ENCODE peak calls at places on chromosomes 16 and 17, in ten cellular contexts. Y is spleen, W is neural progenitor cell, L is cardiac muscle cell, F is prostate gland, X is A549, M is tibial artery, Q is brain microvascular endothelial cell, I is endodermal cell, C is kidney. B is an unnamed sample.

GRCh38 chr17:28807925-28808641 is 34.5 kb downstream of the FAM222B start:
- DNase-seq in Y (no peak), W (no peak), L (no peak), F (peak), X (peak), M (no peak), Q (peak), I (peak), C (no peak), B (peak)

GRCh38 chr16:57530104-57530522 is 6.3 kb downstream of the CCDC102A start:
- DNase-seq in Y (peak), W (no peak), L (no peak), F (no peak), X (no peak), M (peak), Q (peak), I (peak), C (peak), B (peak)

GRCh38 chr17:75785770-75786538 is 1.3 kb downstream of the UNK start:
- DNase-seq in Y (peak), W (no peak), L (no peak), F (no peak), X (no peak), M (peak), Q (peak), I (no peak), C (no peak), B (peak)

GRCh38 chr17:4173771-4174170 is 30.8 kb downstream of the CYB5D2 start:
- DNase-seq in Y (peak), W (no peak), L (no peak), F (no peak), X (no peak), M (no peak), Q (no peak), I (no peak), C (no peak), B (no peak)

GRCh38 chr16:86752582-86753175 is 174.3 kb downstream of the FOXL1 start:
- DNase-seq in Y (peak), W (no peak), L (no peak), F (no peak), X (no peak), M (peak), Q (no peak), I (no peak), C (no peak), B (no peak)

GRCh38 chr16:50282010-50282538 is 15.7 kb downstream of the ADCY7 start:
- DNase-seq in Y (peak), W (no peak), L (no peak), F (peak), X (no peak), M (peak), Q (peak), I (no peak), C (peak), B (no peak)

GRCh38 chr17:79666111-79666510 is 55.3 kb upstream of the RBFOX3 start:
- DNase-seq in Y (no peak), W (no peak), L (no peak), F (no peak), X (no peak), M (peak), Q (no peak), I (peak), C (no peak), B (no peak)

GRCh38 chr17:30224419-30224960 is 11.0 kb downstream of the SLC6A4 start:
- DNase-seq in Y (peak), W (no peak), L (no peak), F (no peak), X (no peak), M (no peak), Q (no peak), I (no peak), C (no peak), B (no peak)

GRCh38 chr16:4136229-4136813 is 20.1 kb upstream of the ADCY9 start:
- DNase-seq in Y (no peak), W (no peak), L (no peak), F (peak), X (no peak), M (no peak), Q (no peak), I (peak), C (peak), B (no peak)

GRCh38 chr16:17921357-17921978 is 415.1 kb downstream of the NPIPA8 start:
- DNase-seq in Y (no peak), W (peak), L (peak), F (peak), X (no peak), M (no peak), Q (no peak), I (peak), C (no peak), B (no peak)

GRCh38 chr17:55159251-55159650 is 105.5 kb upstream of the HLF start:
- DNase-seq in Y (no peak), W (no peak), L (no peak), F (no peak), X (no peak), M (no peak), Q (no peak), I (no peak), C (no peak), B (no peak)

GRCh38 chr16:50195276-50195675 is 42.2 kb downstream of the TENT4B start:
- DNase-seq in Y (no peak), W (no peak), L (no peak), F (no peak), X (no peak), M (no peak), Q (no peak), I (no peak), C (no peak), B (peak)

GRCh38 chr16:79500305-79500704 is 100.2 kb downstream of the MAF start:
- DNase-seq in Y (no peak), W (no peak), L (no peak), F (no peak), X (no peak), M (no peak), Q (no peak), I (no peak), C (no peak), B (no peak)

GRCh38 chr17:73230088-73230487 is 31.6 kb downstream of the CPSF4L start:
- DNase-seq in Y (no peak), W (no peak), L (no peak), F (no peak), X (no peak), M (no peak), Q (no peak), I (peak), C (no peak), B (no peak)

GRCh38 chr16:54944002-54944401 is 13.3 kb downstream of the IRX5 start:
- DNase-seq in Y (no peak), W (no peak), L (no peak), F (no peak), X (no peak), M (no peak), Q (no peak), I (no peak), C (no peak), B (peak)

DNA sequence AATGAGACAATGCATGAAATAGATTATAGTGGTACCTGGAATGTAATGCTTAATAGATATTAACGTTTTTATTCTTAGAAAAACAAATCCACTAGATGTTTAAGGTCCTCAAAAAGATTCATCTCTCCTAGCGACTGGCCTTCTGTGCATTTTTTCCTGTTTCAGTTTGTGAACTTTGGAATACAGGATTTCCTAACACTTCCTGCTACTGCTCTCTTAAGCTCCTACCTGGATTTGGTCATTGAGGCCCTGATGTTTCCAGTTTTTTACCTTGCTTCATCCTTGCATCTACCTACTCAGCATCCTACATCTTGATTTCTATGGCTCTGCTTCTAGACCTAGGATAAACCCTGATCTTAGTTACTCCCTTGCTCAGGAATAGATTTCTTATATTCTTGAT is 188.4 kb downstream of the ABCC12 start:
- DNase-seq in Y (no peak), W (no peak), L (no peak), F (no peak), X (no peak), M (no peak), Q (no peak), I (no peak), C (no peak), B (no peak)
- TF ChIP-seq CTCF in Y (no peak), W (no peak), L (no peak), F (no peak), X (no peak), M (no peak), Q (no peak), I (no peak), C (no peak), B (no peak)

DNA sequence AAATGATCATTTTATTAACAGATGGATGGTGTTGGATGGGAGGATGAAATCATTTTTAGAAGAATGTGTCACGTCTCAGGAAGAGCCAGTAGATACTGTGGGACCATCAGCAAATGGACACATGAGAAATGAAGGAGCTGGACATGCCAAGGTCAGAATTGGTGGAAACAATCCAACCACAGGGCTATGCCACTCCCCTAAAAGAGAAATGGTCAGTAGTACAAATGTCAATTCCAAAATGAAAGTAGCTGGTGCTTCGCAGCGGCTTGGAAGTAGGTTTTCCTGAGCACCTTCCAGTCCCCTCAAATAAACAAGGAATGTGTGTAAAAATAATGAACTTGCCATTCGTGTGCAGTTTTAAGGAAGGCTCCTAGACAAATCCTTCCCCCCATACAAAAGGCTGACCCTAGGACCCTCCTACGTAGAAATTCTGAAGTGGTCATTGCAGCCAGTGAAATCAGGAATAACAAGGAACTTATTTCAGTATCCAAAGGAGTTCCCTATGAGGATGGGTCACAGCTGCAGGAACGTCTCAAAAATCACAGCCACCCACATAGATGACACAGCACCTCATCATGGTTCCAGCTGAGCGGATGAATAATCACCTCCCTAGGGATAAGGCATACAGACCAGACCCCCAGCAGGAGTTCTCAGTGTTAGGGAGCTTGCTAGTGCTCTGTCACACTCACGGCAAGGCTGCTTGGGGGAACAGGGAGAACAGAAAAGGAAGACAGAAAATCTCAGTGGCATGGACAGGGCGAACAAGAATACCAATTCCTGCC is 239.2 kb downstream of the HS3ST3A1 start:
- DNase-seq in Y (no peak), W (peak), L (no peak), F (no peak), X (no peak), M (no peak), Q (peak), I (peak), C (no peak), B (peak)
- H3K4me3 ChIP-seq in Y (no peak), W (no peak), L (no peak), F (no peak), X (no peak), M (no peak), Q (peak), I (no peak), C (no peak), B (no peak)

DNA sequence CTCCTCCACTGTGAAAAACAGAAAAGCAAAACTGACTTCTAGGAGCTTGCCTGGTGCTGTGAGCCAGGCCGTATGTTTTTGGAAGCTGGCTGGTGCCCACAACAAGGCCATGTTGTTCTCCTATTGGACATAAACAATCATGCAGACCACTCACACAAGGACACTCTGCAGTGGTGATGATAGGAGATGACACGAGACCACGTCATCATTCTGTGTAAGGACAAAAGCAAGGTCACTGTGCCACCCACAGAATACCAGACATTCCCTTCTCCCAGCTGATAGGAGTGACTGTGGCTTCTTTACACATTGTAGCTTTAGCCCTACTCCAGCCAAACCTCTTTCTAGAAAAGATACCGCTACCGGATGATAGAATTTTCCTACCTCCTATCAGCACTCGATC is 47.7 kb upstream of the LCMT1 start:
- DNase-seq in Y (no peak), W (no peak), L (peak), F (no peak), X (no peak), M (no peak), Q (peak), I (no peak), C (no peak), B (peak)
- TF ChIP-seq CTCF in Y (no peak), W (no peak), L (no peak), F (no peak), X (no peak), M (no peak), Q (no peak), I (no peak), C (no peak), B (no peak)

GRCh38 chr17:12992676-12993075 is 25.2 kb downstream of the ELAC2 start:
- DNase-seq in Y (no peak), W (no peak), L (no peak), F (no peak), X (no peak), M (no peak), Q (no peak), I (no peak), C (no peak), B (no peak)
- H3K4me3 ChIP-seq in Y (no peak), W (no peak), L (no peak), F (no peak), X (no peak), M (no peak), Q (no peak), I (no peak), C (no peak), B (no peak)

GRCh38 chr17:6495450-6496115 is 51.3 kb downstream of the PIMREG start:
- DNase-seq in Y (peak), W (no peak), L (no peak), F (no peak), X (no peak), M (peak), Q (no peak), I (peak), C (peak), B (no peak)
- TF ChIP-seq CTCF in Y (no peak), W (peak), L (no peak), F (no peak), X (no peak), M (no peak), Q (peak), I (peak), C (no peak), B (peak)

GRCh38 chr17:40564195-40564882 is 933 bp downstream of the CCR7 start:
- DNase-seq in Y (peak), W (no peak), L (no peak), F (no peak), X (no peak), M (peak), Q (no peak), I (peak), C (peak), B (no peak)
- H3K4me3 ChIP-seq in Y (peak), W (no peak), L (no peak), F (no peak), X (no peak), M (no peak), Q (no peak), I (no peak), C (no peak), B (no peak)